ENCODE peak calls at places on chromosomes 11 and 22, in eight cellular contexts. S is neural progenitor cell, X is GM23248, Y is mammary epithelial cell, T is neuronal stem cell, C is fibroblast of lung, R is IMR-90, O is PC-9. I is an unnamed sample. For H3K4me1, the result is how much of the 10 kb centered on the place peaks cover.

GRCh38 chr11:97786961-97787360 is 1233.8 kb upstream of the CNTN5 start:
- DNase-seq in S (no peak), X (no peak), Y (no peak), T (no peak), C (no peak), R (no peak), O (no peak), I (no peak)

GRCh38 chr22:49965291-49966040 is 4.9 kb downstream of the PIM3 start:
- DNase-seq in S (peak), X (no peak), Y (no peak), T (no peak), C (no peak), R (no peak), O (no peak), I (no peak)

GRCh38 chr11:74709175-74709574 is 22.1 kb downstream of the CHRDL2 start:
- DNase-seq in S (no peak), X (no peak), Y (no peak), T (no peak), C (no peak), R (no peak), O (no peak), I (no peak)

GRCh38 chr22:29031236-29031982 is 30.2 kb downstream of the C22orf31 start:
- DNase-seq in S (peak), X (peak), Y (peak), T (peak), C (peak), R (peak), O (peak), I (peak)

GRCh38 chr22:46520880-46521279 is 16.5 kb downstream of the CELSR1 start:
- DNase-seq in S (no peak), X (no peak), Y (no peak), T (no peak), C (no peak), R (no peak), O (no peak), I (no peak)

GRCh38 chr11:100808904-100809491 is 121.9 kb downstream of the ARHGAP42 start:
- DNase-seq in S (peak), X (peak), Y (peak), T (no peak), C (peak), R (peak), O (no peak), I (peak)

GRCh38 chr22:46062232-46062615 is 85.3 kb upstream of the WNT7B start:
- DNase-seq in S (no peak), X (no peak), Y (no peak), T (no peak), C (no peak), R (no peak), O (no peak), I (no peak)

GRCh38 chr11:14190992-14191773 is 167.8 kb downstream of the RRAS2 start:
- DNase-seq in S (no peak), X (no peak), Y (no peak), T (no peak), C (peak), R (no peak), O (no peak), I (no peak)

GRCh38 chr22:46777609-46777970 is 15.1 kb downstream of the TBC1D22A start:
- DNase-seq in S (no peak), X (no peak), Y (no peak), T (no peak), C (no peak), R (no peak), O (no peak), I (no peak)

GRCh38 chr22:50276143-50276542 is 6.0 kb upstream of the MAPK11 start:
- DNase-seq in S (no peak), X (peak), Y (no peak), T (no peak), C (peak), R (peak), O (no peak), I (peak)

GRCh38 chr22:39917091-39917703 is 16.3 kb downstream of the GRAP2 start:
- DNase-seq in S (no peak), X (no peak), Y (no peak), T (no peak), C (no peak), R (no peak), O (no peak), I (no peak)

GRCh38 chr11:45777127-45777969 is 27.6 kb upstream of the SLC35C1 start:
- DNase-seq in S (no peak), X (peak), Y (no peak), T (no peak), C (peak), R (no peak), O (no peak), I (no peak)

GRCh38 chr22:23909258-23909898 is 15.2 kb downstream of the MIF start:
- DNase-seq in S (no peak), X (no peak), Y (no peak), T (no peak), C (peak), R (peak), O (no peak), I (no peak)

GRCh38 chr22:30947821-30948454 is 20.6 kb downstream of the MORC2 start:
- DNase-seq in S (peak), X (peak), Y (peak), T (peak), C (peak), R (peak), O (no peak), I (peak)

GRCh38 chr11:6315811-6316425 is 4.4 kb downstream of the CAVIN3 start:
- DNase-seq in S (peak), X (peak), Y (peak), T (peak), C (peak), R (peak), O (peak), I (peak)

GRCh38 chr11:101915811-101916291 is 471 bp downstream of the ANGPTL5 start:
- DNase-seq in S (peak), X (peak), Y (peak), T (no peak), C (peak), R (peak), O (no peak), I (peak)

GRCh38 chr11:102240502-102240901 is 76.8 kb upstream of the BIRC3 start:
- DNase-seq in S (no peak), X (peak), Y (no peak), T (no peak), C (peak), R (peak), O (no peak), I (no peak)

GRCh38 chr22:49208768-49209252 is 618.9 kb downstream of the BRD1 start:
- DNase-seq in S (peak), X (no peak), Y (no peak), T (peak), C (no peak), R (no peak), O (no peak), I (no peak)

GRCh38 chr11:126114486-126115252 is 52.0 kb upstream of the CDON start:
- DNase-seq in S (no peak), X (peak), Y (no peak), T (no peak), C (no peak), R (peak), O (no peak), I (no peak)

GRCh38 chr11:106642331-106642730 is 375.9 kb downstream of the GUCY1A2 start:
- DNase-seq in S (no peak), X (no peak), Y (no peak), T (no peak), C (peak), R (peak), O (no peak), I (no peak)

GRCh38 chr11:3854977-3855807 is at the start of gene STIM1:
- DNase-seq in S (peak), X (peak), Y (peak), T (peak), C (peak), R (peak), O (peak), I (peak)
- H3K4me1 ChIP-seq in S (under half), X (under half), Y (under half), T (under half), C (under half), R (under half), O (under half), I (under half)

DNA sequence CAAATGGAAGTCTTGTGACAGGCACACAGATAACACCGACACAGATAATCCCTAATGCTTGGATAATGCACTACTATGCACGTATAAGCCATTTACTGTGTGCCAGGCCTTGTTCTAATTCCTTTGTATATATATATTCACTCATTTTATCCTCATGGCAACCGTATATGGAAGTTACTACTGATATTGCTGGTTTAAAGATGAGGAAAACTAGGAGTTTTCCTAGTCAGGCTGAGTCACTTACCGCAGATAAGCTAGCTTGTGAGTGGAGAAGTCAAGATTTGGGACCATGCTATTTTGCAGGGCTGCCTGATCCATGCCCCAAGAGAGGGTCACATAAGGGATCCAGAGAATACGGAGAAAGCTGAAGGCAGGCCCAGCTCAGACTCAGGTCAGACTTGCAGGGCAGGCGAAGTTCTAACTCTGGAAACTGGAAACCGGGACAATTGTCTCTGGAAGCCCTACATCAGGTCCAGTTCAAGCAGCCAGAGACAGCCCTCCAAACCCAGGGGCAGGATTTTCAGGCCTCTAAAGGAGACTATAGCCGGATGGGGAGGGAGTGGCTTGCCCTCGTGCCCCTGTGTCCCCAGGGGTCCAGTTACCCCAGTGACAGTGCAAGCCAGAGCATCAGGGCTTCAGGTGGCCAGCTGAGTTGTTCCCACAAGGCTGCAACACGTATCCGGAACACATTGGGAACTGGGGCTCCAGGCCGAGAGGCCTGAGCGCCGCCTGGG is 534.8 kb downstream of the INSC start:
- DNase-seq in S (no peak), X (no peak), Y (no peak), T (no peak), C (no peak), R (peak), O (no peak), I (no peak)
- H2AFZ ChIP-seq in S (peak), X (peak), Y (peak), T (peak), C (peak), R (peak), O (peak), I (no peak)

DNA sequence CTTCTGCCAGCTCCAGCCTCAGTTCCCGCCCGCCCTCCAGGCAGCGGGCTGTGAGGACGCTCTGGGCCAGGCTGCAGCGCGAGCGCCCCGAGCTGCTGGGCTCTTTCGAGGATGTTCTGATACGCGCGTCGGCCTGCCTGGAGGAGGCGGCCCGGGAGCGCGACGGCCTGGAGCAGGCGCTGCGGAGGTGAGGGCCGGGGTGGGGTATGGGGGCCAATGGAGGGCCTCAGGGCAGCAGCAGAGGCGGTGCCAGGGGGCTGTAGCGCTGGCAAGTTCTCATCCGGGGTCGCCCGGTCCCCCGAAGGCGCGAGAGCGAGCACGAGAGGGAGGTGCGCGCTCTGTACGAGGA is 2.2 kb downstream of the CRACR2B start:
- DNase-seq in S (no peak), X (peak), Y (no peak), T (no peak), C (no peak), R (no peak), O (no peak), I (no peak)
- H3K4me1 ChIP-seq in S (half or more), X (under half), Y (half or more), T (half or more), C (under half), R (under half), O (under half), I (half or more)

DNA sequence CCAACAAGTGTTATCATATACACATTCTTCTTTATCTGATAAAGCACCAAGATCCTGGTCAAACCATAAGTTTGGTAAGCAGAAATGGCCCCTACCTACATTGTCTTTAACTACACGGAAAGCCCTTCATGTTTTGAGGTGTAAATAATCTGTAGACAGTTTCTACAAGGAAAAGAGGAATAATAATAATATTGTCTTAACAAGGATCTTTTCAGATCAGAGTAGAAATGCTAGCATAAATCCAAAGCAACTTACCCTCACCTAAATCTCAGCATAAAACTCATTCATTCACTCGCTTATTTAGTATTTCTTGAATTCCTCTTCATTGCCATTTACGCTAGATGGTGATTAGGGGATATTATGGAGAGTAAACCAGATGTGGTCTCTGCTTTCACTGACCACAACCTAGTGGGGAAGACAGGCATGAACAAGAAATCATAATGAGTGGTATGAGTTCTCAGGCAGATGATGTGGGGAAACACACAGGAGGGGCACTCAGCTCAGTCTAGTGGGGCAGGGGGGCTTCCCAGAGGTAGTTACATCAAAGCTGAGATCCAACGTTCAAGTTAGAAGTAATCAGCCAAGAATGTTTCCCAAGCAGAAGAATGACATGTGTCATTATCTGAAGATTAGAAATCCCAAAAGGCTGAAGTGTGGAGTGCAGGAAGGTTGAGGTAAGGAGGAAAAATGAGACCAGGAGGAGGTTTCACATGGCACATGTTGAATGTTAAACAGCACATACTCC is 65.4 kb upstream of the ZC3H12C start:
- DNase-seq in S (no peak), X (no peak), Y (no peak), T (no peak), C (no peak), R (no peak), O (no peak), I (no peak)
- H2AFZ ChIP-seq in S (no peak), X (no peak), Y (no peak), T (no peak), C (no peak), R (no peak), O (no peak), I (no peak)

GRCh38 chr11:12683857-12684256 is 9.6 kb downstream of the TEAD1 start:
- DNase-seq in S (no peak), X (peak), Y (no peak), T (no peak), C (peak), R (no peak), O (peak), I (no peak)

GRCh38 chr11:12680940-12681258 is 6.7 kb downstream of the TEAD1 start:
- DNase-seq in S (peak), X (no peak), Y (no peak), T (no peak), C (no peak), R (no peak), O (no peak), I (no peak)

GRCh38 chr11:12682730-12683500 is 8.7 kb downstream of the TEAD1 start:
- DNase-seq in S (no peak), X (no peak), Y (no peak), T (no peak), C (no peak), R (no peak), O (no peak), I (no peak)

GRCh38 chr11:12681462-12681861 is 7.2 kb downstream of the TEAD1 start:
- DNase-seq in S (no peak), X (no peak), Y (no peak), T (no peak), C (no peak), R (no peak), O (no peak), I (no peak)

DNA sequence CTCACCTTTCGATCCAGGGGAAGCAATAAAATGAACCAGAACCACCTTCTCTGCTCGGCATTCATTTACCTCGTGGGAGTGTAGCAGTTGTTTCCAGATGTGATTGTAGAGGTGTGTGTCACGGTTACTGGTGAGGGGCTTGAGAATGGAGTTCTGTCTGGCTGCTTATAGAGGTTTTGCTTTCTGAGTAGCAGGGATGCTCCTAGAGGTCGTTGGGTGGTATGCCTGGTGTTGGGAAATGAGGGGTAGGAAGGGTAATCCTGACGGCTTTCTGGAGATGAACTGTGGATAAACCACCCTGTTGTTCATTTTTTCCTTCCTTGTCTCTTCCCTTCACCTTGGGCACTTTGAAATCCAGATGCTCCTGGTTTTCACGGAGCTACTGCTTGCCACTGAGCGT is 8.1 kb downstream of the TEAD1 start:
- DNase-seq in S (no peak), X (no peak), Y (no peak), T (no peak), C (no peak), R (no peak), O (no peak), I (no peak)
- H3K4me1 ChIP-seq in S (half or more), X (half or more), Y (half or more), T (half or more), C (under half), R (under half), O (half or more), I (under half)

GRCh38 chr11:11579012-11579755 is 42.6 kb downstream of the GALNT18 start:
- DNase-seq in S (no peak), X (no peak), Y (no peak), T (no peak), C (no peak), R (no peak), O (no peak), I (no peak)
- H2AFZ ChIP-seq in S (no peak), X (no peak), Y (no peak), T (no peak), C (no peak), R (no peak), O (no peak), I (no peak)